ENCODE peak calls at places on chromosome 22, in six cellular contexts. L is MCF 10A, K is adrenal gland, U is osteoblast, G is stomach, E is fibroblast of lung. P is an unnamed sample.
A peak's percentile ranks its signal among the peaks of the same experiment; 100 is the strongest.

GRCh38 chr22:17119481-17120202 is 1.5 kb downstream of the TMEM121B start:
- DNase-seq in U (peak; percentile 69), E (no peak), L (no peak), K (no peak), G (no peak), P (peak; percentile 84)

GRCh38 chr22:19523240-19524169 is 705 bp downstream of the CLDN5 start:
- DNase-seq in G (no peak), K (no peak), E (peak; percentile 44), L (no peak), U (peak; percentile 73), P (peak; percentile 84)

GRCh38 chr22:45318558-45319318 is 9.0 kb downstream of the FAM118A start:
- DNase-seq in U (no peak), G (no peak), K (no peak), E (peak; percentile 69), L (no peak), P (no peak)

GRCh38 chr22:19088866-19089595 is 33.2 kb downstream of the DGCR2 start:
- DNase-seq in L (no peak), K (no peak), E (no peak), G (no peak), U (no peak), P (no peak)

GRCh38 chr22:40030757-40031092 is 36.0 kb downstream of the FAM83F start:
- DNase-seq in E (no peak), L (no peak), U (no peak), G (no peak), K (no peak), P (no peak)

GRCh38 chr22:45225732-45226560 is 14.7 kb downstream of the KIAA0930 start:
- DNase-seq in U (peak; percentile 72), K (peak; percentile 36), G (no peak), E (no peak), L (peak; percentile 82), P (no peak)

GRCh38 chr22:36447634-36448033 is 33.8 kb downstream of the TXN2 start:
- DNase-seq in L (no peak), U (no peak), K (no peak), E (no peak), G (no peak), P (no peak)

GRCh38 chr22:37231406-37232139 is 12.5 kb downstream of the RAC2 start:
- DNase-seq in L (no peak), K (no peak), G (no peak), U (peak; percentile 35), E (no peak), P (peak; percentile 80)

GRCh38 chr22:36729321-36729720 is 25.8 kb upstream of the CACNG2 start:
- DNase-seq in U (peak; percentile 91), L (no peak), E (no peak), K (no peak), G (no peak), P (no peak)

GRCh38 chr22:44209343-44209742 is 28.6 kb downstream of the PARVG start:
- DNase-seq in K (no peak), E (no peak), U (no peak), L (no peak), G (no peak), P (no peak)

GRCh38 chr22:45125198-45125597 is 38.5 kb upstream of the NUP50 start:
- DNase-seq in G (no peak), E (peak; percentile 63), K (no peak), U (peak; percentile 94), L (no peak), P (peak; percentile 46)

GRCh38 chr22:28560005-28560742 is 119.5 kb downstream of the TTC28 start:
- DNase-seq in K (peak; percentile 17), U (no peak), G (no peak), E (peak; percentile 76), L (peak; percentile 76), P (no peak)

GRCh38 chr22:43110444-43110926 is at the start of gene BIK:
- DNase-seq in E (no peak), K (peak; percentile 57), U (peak; percentile 85), L (peak; percentile 59), G (peak; percentile 68), P (no peak)

GRCh38 chr22:50299724-50300619 is 7.5 kb downstream of the PLXNB2 start:
- DNase-seq in U (no peak), E (no peak), K (no peak), L (no peak), G (peak; percentile 72), P (no peak)

GRCh38 chr22:19996694-19997384 is 19.8 kb downstream of the ARVCF start:
- DNase-seq in L (no peak), K (no peak), U (peak; percentile 84), G (no peak), E (no peak), P (peak; percentile 83)

GRCh38 chr22:22342697-22343602 is 98.4 kb downstream of the VPREB1 start:
- DNase-seq in K (peak; percentile 44), E (peak; percentile 1), U (no peak), G (peak; percentile 81), L (peak; percentile 82), P (no peak)

GRCh38 chr22:44392446-44392921 is 79.7 kb upstream of the SHISAL1 start:
- DNase-seq in K (peak; percentile 3), U (peak; percentile 62), L (peak; percentile 33), E (peak; percentile 40), G (no peak), P (peak; percentile 67)

GRCh38 chr22:47171441-47172221 is 409.2 kb downstream of the TBC1D22A start:
- DNase-seq in K (peak; percentile 6), E (no peak), L (no peak), U (peak; percentile 70), G (no peak), P (peak; percentile 81)

GRCh38 chr22:42072606-42073330 is 1.3 kb upstream of the PHETA2 start:
- DNase-seq in L (no peak), U (peak; percentile 11), E (no peak), G (no peak), K (no peak), P (no peak)
- TF ChIP-seq CTCF in L (no peak), U (peak; percentile 16), E (no peak), G (no peak), K (no peak), P (no peak)

GRCh38 chr22:42074153-42074750 is at the start of gene PHETA2:
- DNase-seq in K (peak; percentile 34), L (no peak), G (peak; percentile 61), E (peak; percentile 51), U (peak; percentile 91), P (no peak)
- TF ChIP-seq CTCF in K (no peak), L (no peak), G (no peak), E (peak; percentile 31), U (peak; percentile 35), P (peak; percentile 34)

DNA sequence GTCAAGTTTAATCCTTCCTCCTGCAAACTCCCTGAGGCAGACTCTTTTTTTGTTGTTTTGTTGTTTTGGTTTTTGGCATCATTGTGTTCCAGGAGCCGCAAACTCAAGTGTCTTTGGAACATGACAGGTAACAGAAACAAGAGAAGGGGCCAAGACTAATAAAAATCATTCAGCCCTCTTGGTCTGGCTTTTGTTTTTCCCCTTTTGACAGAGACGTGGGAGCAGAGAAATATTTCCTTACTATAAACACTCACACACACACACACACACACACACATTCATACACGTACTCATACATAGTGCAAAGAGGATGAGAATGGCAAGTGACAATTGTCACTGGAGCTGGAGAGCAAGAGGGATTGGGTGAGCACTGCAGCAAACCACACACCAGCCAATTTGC is 10.4 kb upstream of the ASPHD2 start:
- DNase-seq in U (no peak), E (no peak), G (no peak), L (no peak), K (no peak), P (no peak)
- TF ChIP-seq CTCF in U (no peak), E (no peak), G (no peak), L (no peak), K (no peak), P (no peak)

DNA sequence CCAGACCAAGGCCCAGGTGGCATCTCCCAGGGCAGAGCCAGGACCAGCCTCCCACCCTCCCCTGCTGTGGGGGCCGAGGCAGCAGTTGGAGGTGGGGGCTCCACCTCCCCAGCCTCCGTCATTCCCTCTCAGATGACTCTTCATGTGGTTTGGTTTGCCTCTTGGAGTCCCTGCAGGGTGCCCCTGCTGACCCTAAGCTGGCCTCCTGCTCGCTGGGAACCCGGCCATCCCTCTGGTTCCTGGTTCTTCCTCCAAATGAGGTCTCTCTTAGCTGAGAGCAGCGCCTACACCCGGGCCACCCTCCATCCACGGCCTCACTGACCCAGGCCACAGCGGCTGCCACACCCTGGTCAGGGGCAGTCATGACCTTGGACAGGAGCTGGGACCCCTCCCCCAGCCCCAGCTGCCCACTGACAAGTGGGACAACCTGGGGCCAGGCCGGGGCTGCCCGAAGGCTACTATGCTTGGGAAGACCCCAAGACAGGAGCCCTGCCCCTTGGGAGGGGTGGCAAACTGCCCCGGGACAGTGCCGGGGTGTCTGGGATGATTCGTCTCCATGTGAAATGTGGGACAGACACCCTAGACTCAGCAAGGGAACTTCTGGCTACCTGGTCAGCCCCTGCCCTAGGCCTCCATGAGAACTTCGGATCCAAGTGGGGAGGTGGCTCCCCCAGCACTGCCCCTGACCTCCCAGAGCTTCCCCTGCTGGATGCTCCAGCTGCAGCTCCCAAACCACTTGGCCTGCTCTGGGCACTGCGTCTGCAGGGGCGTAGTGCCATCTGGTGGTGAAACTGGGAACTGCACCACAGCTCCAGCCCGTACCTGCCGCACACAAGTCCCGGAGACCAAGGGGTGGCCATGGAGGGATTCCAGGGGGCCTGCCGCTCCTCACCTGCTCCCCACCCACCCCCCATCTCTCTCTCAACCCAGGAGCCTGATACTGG is 194.5 kb downstream of the IGLL1 start:
- DNase-seq in U (peak; percentile 100), L (peak; percentile 64), G (peak; percentile 91), E (peak; percentile 61), K (peak; percentile 79), P (no peak)
- TF ChIP-seq CTCF in U (peak; percentile 95), L (peak; percentile 98), G (peak; percentile 100), E (peak; percentile 97), K (peak; percentile 99), P (peak; percentile 97)

DNA sequence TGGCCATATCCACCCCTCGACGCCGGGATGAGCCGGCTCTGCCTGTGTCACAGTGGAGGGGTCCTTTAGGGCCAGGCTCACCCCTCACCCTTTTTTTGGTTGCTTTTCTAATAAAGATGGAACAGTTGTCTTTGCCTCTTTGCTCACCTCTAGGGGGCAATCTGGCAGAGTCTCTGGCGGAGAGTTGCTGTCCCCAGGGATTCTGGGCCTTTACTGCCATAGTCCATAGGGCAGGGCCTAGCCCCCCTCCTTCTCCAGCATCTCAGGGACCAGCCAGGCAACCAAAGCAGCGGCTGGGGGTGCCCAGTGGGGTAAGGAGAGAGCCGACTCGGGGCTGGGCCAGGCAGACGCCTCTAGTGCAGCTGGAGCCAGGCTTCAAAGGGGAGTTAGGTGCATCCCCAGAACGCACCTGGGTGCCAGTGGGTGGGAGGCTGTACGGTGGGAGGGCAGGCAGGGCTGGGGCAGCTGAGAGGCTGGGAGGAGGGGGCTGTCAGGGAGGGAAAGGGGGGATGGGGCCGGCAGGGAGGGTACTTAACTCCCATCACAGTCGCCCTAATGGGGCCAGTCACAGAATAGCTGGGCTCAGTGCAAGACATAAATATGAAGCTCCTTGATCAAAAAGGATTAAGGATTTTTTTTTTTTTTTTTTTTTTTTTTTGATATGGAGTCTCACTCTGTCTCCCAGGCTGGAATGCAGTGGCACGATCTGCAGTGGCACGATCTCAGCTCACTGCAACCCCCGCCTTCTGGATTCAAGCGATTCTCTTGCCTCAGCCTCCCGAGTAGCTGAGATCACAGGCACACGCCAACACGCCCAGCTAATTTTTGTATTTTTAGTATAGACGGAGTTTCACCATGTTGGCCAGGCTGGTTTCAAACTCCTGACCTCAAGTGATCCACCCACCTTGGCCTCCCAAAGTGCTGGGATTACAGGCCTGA is 2.5 kb upstream of the SUSD2 start:
- DNase-seq in E (no peak), U (peak; percentile 91), K (no peak), G (no peak), L (no peak), P (no peak)
- TF ChIP-seq CTCF in E (peak; percentile 40), U (peak; percentile 48), K (no peak), G (no peak), L (no peak), P (peak; percentile 67)